ENCODE peak calls at places on chromosomes 5 and 9, in five cellular contexts. C is Calu3, N is fibroblast of mammary gland, Z is ovary, S is uterus. Y is an unnamed sample.

GRCh38 chr9:121233906-121234901 is 32.5 kb upstream of the RAB14 start:
- DNase-seq in C (no peak), N (peak), Z (no peak), S (no peak), Y (no peak)

GRCh38 chr5:137186759-137187461 is 312.2 kb downstream of the SPOCK1 start:
- DNase-seq in C (no peak), N (peak), Z (no peak), S (peak), Y (no peak)

GRCh38 chr5:404666-405241 is 38.2 kb upstream of the EXOC3 start:
- DNase-seq in C (no peak), N (no peak), Z (no peak), S (no peak), Y (no peak)

GRCh38 chr9:113988385-113988784 is 89.7 kb downstream of the AMBP start:
- DNase-seq in C (no peak), N (no peak), Z (no peak), S (no peak), Y (no peak)

GRCh38 chr9:89478821-89479668 is 18.9 kb downstream of the SEMA4D start:
- DNase-seq in C (no peak), N (no peak), Z (no peak), S (no peak), Y (no peak)

GRCh38 chr9:106039151-106039935 is 345.0 kb downstream of the TMEM38B start:
- DNase-seq in C (no peak), N (no peak), Z (no peak), S (no peak), Y (no peak)

GRCh38 chr5:148474025-148474511 is 90.3 kb downstream of the FBXO38 start:
- DNase-seq in C (no peak), N (peak), Z (no peak), S (peak), Y (no peak)

GRCh38 chr9:136729144-136729543 is 13.6 kb downstream of the LCN10 start:
- DNase-seq in C (no peak), N (no peak), Z (no peak), S (no peak), Y (no peak)

GRCh38 chr9:117377046-117377445 is 37.8 kb downstream of the ASTN2 start:
- DNase-seq in C (no peak), N (no peak), Z (no peak), S (no peak), Y (no peak)

GRCh38 chr5:95641803-95642220 is 4.8 kb upstream of the RFESD start:
- DNase-seq in C (no peak), N (peak), Z (no peak), S (peak), Y (no peak)

GRCh38 chr5:160439205-160439600 is 17.5 kb downstream of the PTTG1 start:
- DNase-seq in C (peak), N (peak), Z (peak), S (peak), Y (peak)

GRCh38 chr5:176639981-176640380 is 7.3 kb upstream of the TSPAN17 start:
- DNase-seq in C (no peak), N (peak), Z (no peak), S (no peak), Y (no peak)

GRCh38 chr5:16805478-16805877 is 130.6 kb downstream of the MYO10 start:
- DNase-seq in C (no peak), N (peak), Z (no peak), S (no peak), Y (no peak)

GRCh38 chr5:83430130-83431010 is 41.2 kb upstream of the VCAN start:
- DNase-seq in C (peak), N (peak), Z (peak), S (peak), Y (peak)

GRCh38 chr5:134273642-134274361 is 47.9 kb upstream of the PPP2CA start:
- DNase-seq in C (no peak), N (no peak), Z (no peak), S (no peak), Y (no peak)

GRCh38 chr9:107749787-107750444 is 260.3 kb upstream of the KLF4 start:
- DNase-seq in C (peak), N (peak), Z (peak), S (peak), Y (peak)

GRCh38 chr9:30584559-30584958 is 1799.9 kb upstream of the ACO1 start:
- DNase-seq in C (no peak), N (no peak), Z (no peak), S (no peak), Y (no peak)

GRCh38 chr5:174335682-174336364 is 290.3 kb downstream of the NSG2 start:
- DNase-seq in C (no peak), N (no peak), Z (no peak), S (no peak), Y (no peak)

GRCh38 chr9:107540167-107540566 is 50.6 kb upstream of the KLF4 start:
- DNase-seq in C (no peak), N (no peak), Z (no peak), S (no peak), Y (no peak)

GRCh38 chr9:133701981-133702797 is 36.0 kb downstream of the SARDH start:
- DNase-seq in C (no peak), N (no peak), Z (peak), S (peak), Y (no peak)

GRCh38 chr5:14895301-14895700 is 23.7 kb upstream of the ANKH start:
- DNase-seq in C (no peak), N (peak), Z (no peak), S (no peak), Y (peak)

GRCh38 chr9:109506097-109506712 is 8.1 kb upstream of the PTPN3 start:
- DNase-seq in C (no peak), N (no peak), Z (no peak), S (no peak), Y (no peak)

GRCh38 chr5:55865831-55866230 is 14.7 kb downstream of the IL31RA start:
- DNase-seq in C (no peak), N (peak), Z (no peak), S (no peak), Y (no peak)

GRCh38 chr9:92425578-92425977 is 1.3 kb upstream of the OMD start:
- DNase-seq in C (no peak), N (peak), Z (no peak), S (no peak), Y (no peak)

GRCh38 chr5:126450388-126450787 is 27.2 kb downstream of the GRAMD2B start:
- DNase-seq in C (no peak), N (no peak), Z (no peak), S (no peak), Y (no peak)

GRCh38 chr9:20200900-20201495 is 412.2 kb upstream of the SLC24A2 start:
- DNase-seq in C (no peak), N (no peak), Z (no peak), S (no peak), Y (no peak)

GRCh38 chr5:174067499-174067898 is 22.0 kb downstream of the NSG2 start:
- DNase-seq in C (no peak), N (no peak), Z (no peak), S (no peak), Y (no peak)

GRCh38 chr5:155943516-155944407 is 383.2 kb upstream of the SGCD start:
- DNase-seq in C (peak), N (peak), Z (peak), S (peak), Y (peak)

GRCh38 chr9:137055385-137056364 is 1.8 kb upstream of the ENTPD2 start:
- DNase-seq in C (peak), N (peak), Z (peak), S (peak), Y (peak)

DNA sequence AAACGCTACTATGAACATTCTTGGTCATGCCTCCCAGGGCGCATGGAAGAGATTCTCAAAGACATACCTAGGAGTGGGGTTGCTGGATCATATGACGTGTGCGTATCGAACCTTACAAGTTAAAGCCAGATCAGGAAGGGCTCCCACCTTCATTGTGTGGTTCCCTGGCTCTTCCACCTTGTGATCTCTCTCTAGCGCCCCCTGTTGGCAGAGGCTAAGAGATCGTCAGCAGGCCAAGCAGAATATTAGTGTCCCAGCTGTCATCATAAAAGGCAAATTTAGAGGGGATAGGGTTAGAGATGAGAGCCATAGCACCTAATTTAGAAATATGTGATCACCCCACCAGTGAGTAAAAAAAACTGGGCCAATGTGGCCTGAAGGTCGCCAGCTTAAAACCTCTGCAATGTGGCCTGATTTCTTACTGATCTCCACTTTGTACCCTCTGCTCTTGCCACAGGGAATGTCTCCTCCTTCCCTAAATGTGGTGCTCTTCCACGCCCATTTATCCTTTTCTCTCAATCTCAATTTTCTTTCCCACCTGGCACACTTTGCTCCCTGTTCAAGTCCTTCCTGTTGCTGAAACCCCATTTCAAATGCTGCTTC is 91.7 kb upstream of the SHB start:
- DNase-seq in C (peak), N (peak), Z (peak), S (peak), Y (peak)
- TF ChIP-seq CTCF in C (peak), N (peak), Z (no peak), S (peak), Y (peak)

GRCh38 chr5:112275671-112276070 is 143.4 kb downstream of the EPB41L4A start:
- DNase-seq in C (no peak), N (no peak), Z (no peak), S (no peak), Y (no peak)

GRCh38 chr5:112279082-112279481 is 140.0 kb downstream of the EPB41L4A start:
- DNase-seq in C (no peak), N (no peak), Z (no peak), S (no peak), Y (no peak)

GRCh38 chr5:112276996-112277395 is 142.1 kb downstream of the EPB41L4A start:
- DNase-seq in C (no peak), N (no peak), Z (no peak), S (no peak), Y (no peak)
- TF ChIP-seq CTCF in C (no peak), N (no peak), Z (no peak), S (no peak), Y (no peak)

GRCh38 chr5:178732281-178732680 is 1.8 kb upstream of the ZNF354A start:
- DNase-seq in C (no peak), N (no peak), Z (no peak), S (no peak), Y (no peak)

DNA sequence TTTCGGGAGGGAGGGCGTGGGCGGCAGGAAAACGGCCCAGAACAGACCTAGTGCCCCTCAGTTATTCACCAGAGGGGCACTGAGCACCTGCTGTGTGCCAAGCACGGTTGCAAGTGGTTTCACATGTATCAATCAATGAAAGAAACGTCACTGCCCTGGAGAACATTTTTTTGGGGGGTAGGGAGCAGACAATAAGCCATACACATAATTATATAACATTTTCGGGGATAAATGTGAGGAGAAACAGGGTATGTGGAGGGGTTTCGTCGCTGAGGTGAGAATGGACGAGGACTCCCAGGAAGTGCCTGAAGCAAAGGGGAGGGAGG is 444 bp upstream of the ZNF354A start:
- DNase-seq in C (no peak), N (no peak), Z (no peak), S (no peak), Y (peak)
- TF ChIP-seq CTCF in C (peak), N (no peak), Z (no peak), S (no peak), Y (no peak)

GRCh38 chr5:28344803-28345433 is 1306.5 kb upstream of the CDH9 start:
- DNase-seq in C (peak), N (peak), Z (no peak), S (no peak), Y (no peak)
- TF ChIP-seq CTCF in C (peak), N (peak), Z (no peak), S (no peak), Y (no peak)

DNA sequence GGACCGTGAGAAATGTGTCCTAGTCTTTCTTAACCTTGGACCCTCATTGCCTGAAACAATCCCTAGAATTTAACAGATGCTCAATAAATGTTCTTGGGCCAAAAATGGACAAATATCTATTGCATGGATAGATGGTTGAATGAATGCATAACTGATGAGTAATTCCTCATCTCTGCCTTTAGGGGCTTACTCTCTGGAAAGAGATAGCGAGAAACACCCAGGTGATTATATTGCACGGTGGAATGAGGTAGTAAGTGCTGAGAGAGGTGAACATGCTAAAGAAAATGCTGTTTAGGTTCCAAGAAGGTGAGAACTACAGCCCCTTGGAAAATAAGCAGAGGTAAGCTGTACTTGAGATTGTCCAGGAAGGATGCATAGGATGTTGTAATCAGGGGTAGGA is 426.4 kb downstream of the ARHGEF28 start:
- DNase-seq in C (no peak), N (no peak), Z (no peak), S (no peak), Y (no peak)
- TF ChIP-seq CTCF in C (no peak), N (no peak), Z (no peak), S (no peak), Y (no peak)

GRCh38 chr5:121967187-121967586 is 5.4 kb downstream of the SRFBP1 start:
- DNase-seq in C (no peak), N (peak), Z (no peak), S (no peak), Y (no peak)
- TF ChIP-seq CTCF in C (no peak), N (peak), Z (peak), S (peak), Y (no peak)

GRCh38 chr9:110842169-110842568 is 173.6 kb downstream of the MUSK start:
- DNase-seq in C (no peak), N (no peak), Z (no peak), S (no peak), Y (no peak)
- TF ChIP-seq CTCF in C (no peak), N (no peak), Z (no peak), S (no peak), Y (no peak)

GRCh38 chr5:135991381-135991907 is 36.7 kb upstream of the LECT2 start:
- DNase-seq in C (no peak), N (no peak), Z (no peak), S (no peak), Y (no peak)
- TF ChIP-seq CTCF in C (no peak), N (no peak), Z (no peak), S (no peak), Y (no peak)

Y was measured in colonic mucosa.